ENCODE peak calls at places on chromosomes 16 and 17, in six cellular contexts. One of them, this sample, is unnamed.

GRCh38 chr17:81518785-81519283 is 6.2 kb upstream of the ACTG1 start:
- DNase-seq in fibroblast of pulmonary artery: no peak
- DNase-seq in fibroblast of mammary gland: no peak
- DNase-seq in Peyer's patch: peak; percentile 81
- DNase-seq in B cell: no peak
- DNase-seq in GM10248: peak; percentile 63
- DNase-seq in this sample: no peak

GRCh38 chr17:1294157-1294717 is 14.8 kb downstream of the TRARG1 start:
- DNase-seq in Peyer's patch: peak; percentile 88
- DNase-seq in GM10248: no peak
- DNase-seq in B cell: no peak
- DNase-seq in fibroblast of pulmonary artery: no peak
- DNase-seq in fibroblast of mammary gland: no peak
- DNase-seq in this sample: no peak

GRCh38 chr17:11094377-11094776 is 146.6 kb upstream of the SHISA6 start:
- DNase-seq in fibroblast of pulmonary artery: no peak
- DNase-seq in fibroblast of mammary gland: no peak
- DNase-seq in B cell: no peak
- DNase-seq in Peyer's patch: no peak
- DNase-seq in GM10248: no peak
- DNase-seq in this sample: no peak

GRCh38 chr17:1620486-1620885 is 8.1 kb downstream of the SLC43A2 start:
- DNase-seq in fibroblast of pulmonary artery: no peak
- DNase-seq in B cell: no peak
- DNase-seq in Peyer's patch: no peak
- DNase-seq in fibroblast of mammary gland: no peak
- DNase-seq in GM10248: no peak
- DNase-seq in this sample: no peak

GRCh38 chr17:64534187-64534586 is 27.4 kb downstream of the CEP95 start:
- DNase-seq in fibroblast of pulmonary artery: no peak
- DNase-seq in B cell: no peak
- DNase-seq in Peyer's patch: no peak
- DNase-seq in GM10248: no peak
- DNase-seq in fibroblast of mammary gland: no peak
- DNase-seq in this sample: no peak

GRCh38 chr16:50297301-50298074 is 31.1 kb downstream of the ADCY7 start:
- DNase-seq in fibroblast of mammary gland: no peak
- DNase-seq in B cell: no peak
- DNase-seq in fibroblast of pulmonary artery: no peak
- DNase-seq in GM10248: no peak
- DNase-seq in Peyer's patch: peak; percentile 34
- DNase-seq in this sample: no peak

GRCh38 chr16:67719778-67720144 is 645 bp upstream of the GFOD2 start:
- DNase-seq in fibroblast of pulmonary artery: peak; percentile 54
- DNase-seq in GM10248: no peak
- DNase-seq in B cell: no peak
- DNase-seq in Peyer's patch: peak; percentile 56
- DNase-seq in fibroblast of mammary gland: peak; percentile 52
- DNase-seq in this sample: no peak

GRCh38 chr17:51611585-51611984 is 351.2 kb downstream of the UTP18 start:
- DNase-seq in fibroblast of pulmonary artery: no peak
- DNase-seq in GM10248: no peak
- DNase-seq in B cell: no peak
- DNase-seq in fibroblast of mammary gland: no peak
- DNase-seq in Peyer's patch: no peak
- DNase-seq in this sample: no peak

GRCh38 chr16:75048051-75048450 is 49.2 kb downstream of the ZNRF1 start:
- DNase-seq in Peyer's patch: no peak
- DNase-seq in B cell: no peak
- DNase-seq in fibroblast of mammary gland: peak; percentile 38
- DNase-seq in GM10248: no peak
- DNase-seq in fibroblast of pulmonary artery: no peak
- DNase-seq in this sample: no peak

GRCh38 chr16:30121741-30122620 is 1.0 kb downstream of the MAPK3 start:
- DNase-seq in GM10248: no peak
- DNase-seq in fibroblast of mammary gland: peak; percentile 39
- DNase-seq in B cell: no peak
- DNase-seq in Peyer's patch: peak; percentile 65
- DNase-seq in fibroblast of pulmonary artery: peak; percentile 21
- DNase-seq in this sample: no peak

GRCh38 chr17:35167666-35168065 is 20.0 kb downstream of the UNC45B start:
- DNase-seq in fibroblast of pulmonary artery: peak; percentile 2
- DNase-seq in B cell: no peak
- DNase-seq in GM10248: no peak
- DNase-seq in fibroblast of mammary gland: peak; percentile 67
- DNase-seq in Peyer's patch: no peak
- DNase-seq in this sample: no peak

GRCh38 chr17:73455050-73455687 is 143.4 kb upstream of the CDC42EP4 start:
- DNase-seq in fibroblast of pulmonary artery: no peak
- DNase-seq in B cell: no peak
- DNase-seq in fibroblast of mammary gland: no peak
- DNase-seq in Peyer's patch: no peak
- DNase-seq in GM10248: no peak
- DNase-seq in this sample: no peak

GRCh38 chr17:32486701-32487459 is at the start of gene CDK5R1:
- DNase-seq in fibroblast of mammary gland: no peak
- DNase-seq in Peyer's patch: peak; percentile 88
- DNase-seq in B cell: peak; percentile 55
- DNase-seq in fibroblast of pulmonary artery: peak; percentile 42
- DNase-seq in GM10248: peak; percentile 85
- DNase-seq in this sample: no peak

GRCh38 chr17:73956595-73957465 is 246.6 kb upstream of the RPL38 start:
- DNase-seq in Peyer's patch: peak; percentile 64
- DNase-seq in fibroblast of pulmonary artery: peak; percentile 7
- DNase-seq in B cell: no peak
- DNase-seq in fibroblast of mammary gland: peak; percentile 51
- DNase-seq in GM10248: peak; percentile 70
- DNase-seq in this sample: no peak

GRCh38 chr16:68005786-68006286 is 6.6 kb upstream of the DPEP2 start:
- DNase-seq in B cell: peak; percentile 82
- DNase-seq in Peyer's patch: peak; percentile 88
- DNase-seq in fibroblast of pulmonary artery: peak; percentile 35
- DNase-seq in GM10248: no peak
- DNase-seq in fibroblast of mammary gland: no peak
- DNase-seq in this sample: no peak

GRCh38 chr17:40730974-40731373 is 24.2 kb downstream of the KRT25 start:
- DNase-seq in B cell: no peak
- DNase-seq in Peyer's patch: no peak
- DNase-seq in GM10248: no peak
- DNase-seq in fibroblast of pulmonary artery: no peak
- DNase-seq in fibroblast of mammary gland: no peak
- DNase-seq in this sample: no peak

GRCh38 chr16:19114359-19115147 is 789 bp downstream of the ITPRIPL2 start:
- DNase-seq in fibroblast of pulmonary artery: peak; percentile 72
- DNase-seq in B cell: no peak
- DNase-seq in fibroblast of mammary gland: peak; percentile 67
- DNase-seq in Peyer's patch: peak; percentile 78
- DNase-seq in GM10248: peak; percentile 53
- DNase-seq in this sample: no peak
- TF ChIP-seq CTCF in fibroblast of pulmonary artery: no peak
- TF ChIP-seq CTCF in B cell: no peak
- TF ChIP-seq CTCF in fibroblast of mammary gland: no peak
- TF ChIP-seq CTCF in Peyer's patch: no peak
- TF ChIP-seq CTCF in GM10248: no peak
- TF ChIP-seq CTCF in this sample: no peak

DNA sequence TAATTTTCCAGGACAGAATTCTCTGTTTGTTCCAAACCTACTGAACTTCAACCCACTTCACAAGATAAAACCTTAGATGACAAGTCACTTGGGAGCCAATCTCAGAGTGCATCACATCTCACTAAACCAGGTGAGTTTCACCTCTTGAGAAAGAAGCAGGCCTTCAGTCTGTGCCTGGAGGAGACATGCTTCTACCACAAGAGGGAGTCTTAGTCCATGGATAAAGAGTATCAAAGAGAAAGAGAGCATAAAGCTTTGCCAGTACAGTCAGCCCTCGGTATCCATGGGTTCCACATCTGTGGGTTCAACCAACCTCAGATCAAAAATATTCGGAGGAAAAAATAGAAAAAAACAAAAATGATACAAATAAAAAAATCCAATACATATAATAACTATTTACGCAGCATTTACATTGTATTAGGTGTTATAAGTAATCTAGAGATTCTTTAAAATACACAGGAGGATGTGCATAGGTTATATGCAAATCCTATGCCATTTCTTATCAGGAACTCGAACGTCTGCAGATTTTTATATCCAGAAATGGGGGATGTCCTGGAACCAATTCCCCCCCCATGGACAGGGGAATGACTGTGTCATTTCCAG is 37.7 kb downstream of the DUSP14 start:
- DNase-seq in fibroblast of mammary gland: peak; percentile 64
- DNase-seq in B cell: no peak
- DNase-seq in GM10248: peak; percentile 38
- DNase-seq in fibroblast of pulmonary artery: peak; percentile 70
- DNase-seq in Peyer's patch: no peak
- DNase-seq in this sample: peak; percentile 15
- TF ChIP-seq CTCF in fibroblast of mammary gland: peak; percentile 75
- TF ChIP-seq CTCF in B cell: peak; percentile 66
- TF ChIP-seq CTCF in GM10248: peak; percentile 60
- TF ChIP-seq CTCF in fibroblast of pulmonary artery: peak; percentile 83
- TF ChIP-seq CTCF in Peyer's patch: peak; percentile 51
- TF ChIP-seq CTCF in this sample: peak; percentile 89

DNA sequence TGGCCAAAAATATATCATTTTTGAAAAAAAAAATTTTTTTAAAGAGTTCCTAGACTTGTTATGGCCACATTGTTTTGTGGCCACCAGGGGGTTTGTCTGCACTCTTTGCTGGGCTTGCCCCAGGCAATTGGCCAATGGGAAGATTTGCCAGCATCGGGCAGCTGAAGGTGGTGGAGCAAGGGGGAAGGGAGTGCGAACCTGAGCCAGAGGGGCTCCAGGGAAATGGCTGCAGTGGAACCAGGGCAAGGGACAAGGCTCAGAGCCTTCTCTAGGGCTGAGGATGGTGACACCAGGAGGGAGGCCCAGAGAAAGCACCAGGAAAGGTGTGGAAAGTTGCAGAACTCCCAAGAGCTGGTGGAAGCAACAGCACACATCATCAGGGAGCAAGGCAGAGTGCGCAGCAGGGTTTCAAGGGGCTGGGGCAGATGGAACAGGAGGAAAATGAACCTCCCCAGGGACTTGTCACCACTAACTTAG is 15.5 kb upstream of the CMIP start:
- DNase-seq in Peyer's patch: peak; percentile 69
- DNase-seq in fibroblast of mammary gland: no peak
- DNase-seq in fibroblast of pulmonary artery: peak; percentile 62
- DNase-seq in B cell: no peak
- DNase-seq in GM10248: no peak
- DNase-seq in this sample: no peak
- TF ChIP-seq CTCF in Peyer's patch: peak; percentile 49
- TF ChIP-seq CTCF in fibroblast of mammary gland: peak; percentile 54
- TF ChIP-seq CTCF in fibroblast of pulmonary artery: peak; percentile 61
- TF ChIP-seq CTCF in B cell: peak; percentile 60
- TF ChIP-seq CTCF in GM10248: peak; percentile 25
- TF ChIP-seq CTCF in this sample: peak; percentile 64

GRCh38 chr17:46078675-46079074 is 79.6 kb downstream of the STH start:
- DNase-seq in fibroblast of pulmonary artery: no peak
- DNase-seq in B cell: no peak
- DNase-seq in GM10248: no peak
- DNase-seq in fibroblast of mammary gland: no peak
- DNase-seq in Peyer's patch: no peak
- DNase-seq in this sample: no peak
- TF ChIP-seq CTCF in fibroblast of pulmonary artery: no peak
- TF ChIP-seq CTCF in B cell: no peak
- TF ChIP-seq CTCF in GM10248: no peak
- TF ChIP-seq CTCF in fibroblast of mammary gland: no peak
- TF ChIP-seq CTCF in Peyer's patch: no peak
- TF ChIP-seq CTCF in this sample: no peak

DNA sequence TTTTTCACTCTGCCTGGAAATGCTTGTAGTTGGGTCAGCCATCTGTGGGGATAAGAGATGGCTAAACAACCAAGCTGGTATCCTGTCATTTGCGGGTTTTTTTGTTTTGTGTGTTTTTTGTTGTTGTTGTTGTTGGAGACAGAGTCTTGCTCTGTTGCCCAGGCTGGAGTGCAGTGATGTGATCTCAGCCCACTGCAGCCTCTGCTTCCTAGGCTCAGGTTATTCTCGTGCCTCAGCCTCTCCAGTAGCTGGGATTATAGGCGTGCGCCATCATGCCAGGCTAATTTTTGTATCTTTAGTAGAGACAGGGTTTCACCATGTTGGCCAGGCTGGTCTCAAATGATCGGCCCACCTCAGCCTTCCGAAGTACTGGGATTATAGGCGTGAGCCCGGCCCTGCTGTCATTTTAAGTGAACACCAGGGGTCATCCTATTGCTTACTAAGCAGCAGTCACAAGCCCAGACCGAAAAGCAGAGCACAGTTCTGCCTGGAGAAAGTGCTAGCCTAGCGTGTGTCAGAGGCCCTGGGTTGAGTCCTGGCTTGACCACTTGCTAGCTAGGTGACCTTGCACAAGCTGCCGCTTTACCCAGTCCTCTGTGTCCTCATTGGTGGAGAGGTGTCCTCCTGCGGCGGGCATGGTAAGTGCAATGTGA is 4.6 kb downstream of the SMCR8 start:
- DNase-seq in B cell: no peak
- DNase-seq in fibroblast of pulmonary artery: peak; percentile 79
- DNase-seq in GM10248: no peak
- DNase-seq in fibroblast of mammary gland: peak; percentile 78
- DNase-seq in Peyer's patch: no peak
- DNase-seq in this sample: no peak
- TF ChIP-seq CTCF in B cell: peak; percentile 15
- TF ChIP-seq CTCF in fibroblast of pulmonary artery: peak; percentile 63
- TF ChIP-seq CTCF in GM10248: peak; percentile 11
- TF ChIP-seq CTCF in fibroblast of mammary gland: peak; percentile 61
- TF ChIP-seq CTCF in Peyer's patch: peak; percentile 7
- TF ChIP-seq CTCF in this sample: peak; percentile 60

GRCh38 chr17:3554440-3554839 is 3.2 kb downstream of the TRPV3 start:
- DNase-seq in GM10248: no peak
- DNase-seq in fibroblast of pulmonary artery: no peak
- DNase-seq in B cell: no peak
- DNase-seq in fibroblast of mammary gland: no peak
- DNase-seq in Peyer's patch: no peak
- DNase-seq in this sample: no peak

GRCh38 chr17:3549610-3550162 is 7.9 kb downstream of the TRPV3 start:
- DNase-seq in GM10248: no peak
- DNase-seq in Peyer's patch: no peak
- DNase-seq in B cell: no peak
- DNase-seq in fibroblast of pulmonary artery: no peak
- DNase-seq in fibroblast of mammary gland: no peak
- DNase-seq in this sample: no peak

GRCh38 chr17:3553419-3554401 is 3.9 kb downstream of the TRPV3 start:
- DNase-seq in fibroblast of mammary gland: no peak
- DNase-seq in B cell: no peak
- DNase-seq in Peyer's patch: no peak
- DNase-seq in GM10248: no peak
- DNase-seq in fibroblast of pulmonary artery: no peak
- DNase-seq in this sample: no peak

GRCh38 chr17:3552916-3553315 is 4.7 kb downstream of the TRPV3 start:
- DNase-seq in GM10248: no peak
- DNase-seq in fibroblast of pulmonary artery: no peak
- DNase-seq in Peyer's patch: no peak
- DNase-seq in fibroblast of mammary gland: no peak
- DNase-seq in B cell: no peak
- DNase-seq in this sample: no peak

DNA sequence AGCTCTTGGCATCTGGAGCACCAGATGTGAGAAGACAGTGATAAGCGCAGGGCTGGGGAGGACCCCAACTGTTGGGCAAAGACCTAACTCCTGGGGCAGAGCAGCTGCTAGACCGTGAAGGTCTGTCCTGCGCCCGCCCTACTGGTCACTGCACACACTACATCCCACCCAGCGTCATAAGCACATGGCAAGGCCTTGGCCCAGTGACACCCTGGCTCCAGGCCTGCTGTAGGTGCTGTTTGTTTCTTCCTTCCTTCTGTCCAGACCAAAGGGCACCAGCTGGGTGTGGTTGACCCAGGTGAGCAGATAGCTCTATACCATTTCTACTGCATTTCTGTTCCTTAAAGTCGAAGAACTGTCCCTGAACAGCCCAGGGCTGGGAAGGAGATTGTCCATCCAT is 6.4 kb downstream of the TRPV3 start:
- DNase-seq in GM10248: no peak
- DNase-seq in fibroblast of pulmonary artery: no peak
- DNase-seq in fibroblast of mammary gland: no peak
- DNase-seq in Peyer's patch: peak; percentile 77
- DNase-seq in B cell: no peak
- DNase-seq in this sample: no peak
- TF ChIP-seq CTCF in GM10248: no peak
- TF ChIP-seq CTCF in fibroblast of pulmonary artery: peak; percentile 2
- TF ChIP-seq CTCF in fibroblast of mammary gland: no peak
- TF ChIP-seq CTCF in Peyer's patch: no peak
- TF ChIP-seq CTCF in B cell: no peak
- TF ChIP-seq CTCF in this sample: no peak